ENCODE peak calls at places on chromosome 14, in seven cellular contexts. P, S, R, I, G, L and E are unnamed samples. For H3K9me3, the result is how much of the 10 kb centered on the place peaks cover.

GRCh38 chr14:75335588-75335987 is 57.0 kb downstream of the FOS start:
- DNase-seq in P (no peak), S (no peak), R (no peak), I (no peak), G (no peak), L (no peak), E (no peak)

GRCh38 chr14:95533391-95533821 is 1.4 kb upstream of the GLRX5 start:
- DNase-seq in P (no peak), S (no peak), R (no peak), I (no peak), G (no peak), L (no peak), E (no peak)

GRCh38 chr14:91246051-91246852 is 1.7 kb upstream of the GPR68 start:
- DNase-seq in P (peak), S (no peak), R (no peak), I (no peak), G (no peak), L (no peak), E (peak)

GRCh38 chr14:69896972-69897371 is 17.8 kb downstream of the SMOC1 start:
- DNase-seq in P (no peak), S (no peak), R (no peak), I (no peak), G (no peak), L (no peak), E (no peak)

GRCh38 chr14:34043627-34044372 is 92.9 kb upstream of the EGLN3 start:
- DNase-seq in P (no peak), S (no peak), R (no peak), I (no peak), G (peak), L (no peak), E (peak)

GRCh38 chr14:52998376-52999010 is 47.6 kb upstream of the FERMT2 start:
- DNase-seq in P (no peak), S (no peak), R (peak), I (no peak), G (no peak), L (no peak), E (no peak)

GRCh38 chr14:90664911-90665695 is 151.1 kb downstream of the TTC7B start:
- DNase-seq in P (no peak), S (no peak), R (no peak), I (no peak), G (no peak), L (no peak), E (no peak)

GRCh38 chr14:66974397-66975025 is 214.7 kb upstream of the GARIN2 start:
- DNase-seq in P (no peak), S (no peak), R (no peak), I (no peak), G (no peak), L (peak), E (no peak)

GRCh38 chr14:97290977-97291376 is 493.8 kb downstream of the VRK1 start:
- DNase-seq in P (no peak), S (no peak), R (no peak), I (no peak), G (no peak), L (no peak), E (no peak)

GRCh38 chr14:93012516-93013367 is 89.8 kb downstream of the CHGA start:
- DNase-seq in P (no peak), S (peak), R (no peak), I (no peak), G (no peak), L (no peak), E (no peak)

GRCh38 chr14:103890836-103891666 is 37.2 kb upstream of the TDRD9 start:
- DNase-seq in P (no peak), S (peak), R (no peak), I (no peak), G (no peak), L (no peak), E (no peak)

GRCh38 chr14:46940600-46940999 is 289.0 kb upstream of the RPL10L start:
- DNase-seq in P (no peak), S (no peak), R (no peak), I (no peak), G (no peak), L (no peak), E (no peak)

GRCh38 chr14:46574236-46574970 is 77.2 kb downstream of the RPL10L start:
- DNase-seq in P (no peak), S (no peak), R (no peak), I (no peak), G (no peak), L (no peak), E (no peak)

GRCh38 chr14:97074456-97074855 is 277.3 kb downstream of the VRK1 start:
- DNase-seq in P (no peak), S (no peak), R (no peak), I (no peak), G (no peak), L (no peak), E (no peak)

GRCh38 chr14:89841855-89842254 is 112.7 kb downstream of the EFCAB11 start:
- DNase-seq in P (no peak), S (no peak), R (no peak), I (no peak), G (no peak), L (no peak), E (no peak)

GRCh38 chr14:80055226-80055625 is 156.1 kb downstream of the DIO2 start:
- DNase-seq in P (no peak), S (no peak), R (no peak), I (no peak), G (no peak), L (no peak), E (no peak)

GRCh38 chr14:72962829-72963312 is 36.6 kb downstream of the DCAF4 start:
- DNase-seq in P (no peak), S (no peak), R (peak), I (no peak), G (peak), L (no peak), E (no peak)

GRCh38 chr14:92607702-92608429 is 94.3 kb downstream of the RIN3 start:
- DNase-seq in P (no peak), S (no peak), R (no peak), I (no peak), G (no peak), L (no peak), E (no peak)

GRCh38 chr14:64823305-64823985 is 56.3 kb downstream of the SPTB start:
- DNase-seq in P (peak), S (peak), R (no peak), I (peak), G (peak), L (peak), E (peak)

GRCh38 chr14:89217876-89218275 is 199.2 kb downstream of the FOXN3 start:
- DNase-seq in P (no peak), S (no peak), R (no peak), I (no peak), G (no peak), L (no peak), E (no peak)

GRCh38 chr14:92039073-92039719 is 663 bp downstream of the TRIP11 start:
- DNase-seq in P (peak), S (no peak), R (peak), I (no peak), G (peak), L (peak), E (no peak)

GRCh38 chr14:94145902-94146527 is 16.6 kb upstream of the IFI27L2 start:
- DNase-seq in P (no peak), S (no peak), R (no peak), I (no peak), G (no peak), L (no peak), E (no peak)

GRCh38 chr14:22737052-22737451 is 29.4 kb upstream of the OXA1L start:
- DNase-seq in P (no peak), S (no peak), R (no peak), I (no peak), G (no peak), L (no peak), E (no peak)

GRCh38 chr14:61716956-61717355 is 21.6 kb downstream of the HIF1A start:
- DNase-seq in P (no peak), S (no peak), R (no peak), I (no peak), G (no peak), L (no peak), E (no peak)

GRCh38 chr14:89186850-89187376 is 230.1 kb downstream of the FOXN3 start:
- DNase-seq in P (no peak), S (no peak), R (no peak), I (no peak), G (no peak), L (peak), E (no peak)

GRCh38 chr14:94110552-94111181 is at the start of gene IFI27:
- DNase-seq in P (no peak), S (peak), R (no peak), I (no peak), G (no peak), L (no peak), E (no peak)

GRCh38 chr14:28280530-28280929 is 486.1 kb upstream of the FOXG1 start:
- DNase-seq in P (no peak), S (no peak), R (no peak), I (no peak), G (no peak), L (no peak), E (no peak)

GRCh38 chr14:27427796-27428195 is 830.0 kb upstream of the NOVA1 start:
- DNase-seq in P (no peak), S (no peak), R (no peak), I (no peak), G (no peak), L (no peak), E (no peak)

GRCh38 chr14:100399052-100399849 is 76.1 kb downstream of the SLC25A47 start:
- DNase-seq in P (no peak), S (no peak), R (no peak), I (no peak), G (no peak), L (no peak), E (no peak)

GRCh38 chr14:49768301-49769121 is 558 bp downstream of the KLHDC2 start:
- DNase-seq in P (peak), S (peak), R (no peak), I (peak), G (peak), L (peak), E (peak)

GRCh38 chr14:90976076-90976475 is 84.4 kb downstream of the RPS6KA5 start:
- DNase-seq in P (no peak), S (no peak), R (no peak), I (no peak), G (no peak), L (no peak), E (no peak)

GRCh38 chr14:97788846-97789528 is 991.8 kb downstream of the VRK1 start:
- DNase-seq in P (no peak), S (no peak), R (no peak), I (no peak), G (no peak), L (no peak), E (no peak)

GRCh38 chr14:105776924-105777323 is 250.5 kb downstream of the TMEM121 start:
- DNase-seq in P (no peak), S (no peak), R (no peak), I (no peak), G (no peak), L (no peak), E (no peak)
- H3K9me3 ChIP-seq in P (under half), S (under half), R (under half), I (under half), G (under half), L (under half), E (under half)

GRCh38 chr14:106877527-106877926 is 1351.1 kb downstream of the TMEM121 start:
- DNase-seq in P (no peak), S (no peak), R (no peak), I (no peak), G (no peak), L (no peak), E (no peak)
- H3K9me3 ChIP-seq in P (under half), S (under half), R (under half), I (under half), G (under half), L (under half), E (under half)

DNA sequence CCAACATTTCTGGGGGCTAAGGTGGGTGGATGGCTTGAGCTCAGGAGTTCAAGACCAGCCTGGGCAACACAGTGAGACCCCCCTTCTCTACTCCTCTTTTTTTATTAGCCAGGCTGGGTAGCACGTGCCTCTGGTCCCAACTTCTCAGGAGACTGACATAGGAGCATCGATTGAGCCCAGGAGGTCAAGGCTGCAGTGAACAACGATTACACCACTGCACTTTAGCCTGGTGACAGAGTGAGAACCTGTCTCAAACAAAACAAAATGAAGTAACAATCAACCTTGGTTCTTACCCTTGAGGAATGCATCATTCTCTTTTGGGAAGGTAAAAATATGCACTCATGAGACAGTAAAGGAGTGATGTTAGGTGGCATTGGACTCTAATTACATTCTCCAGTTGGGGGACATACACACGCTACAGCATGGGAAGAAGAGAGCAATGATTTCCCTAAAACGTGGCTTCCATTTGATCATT is 3.9 kb upstream of the NIN start:
- DNase-seq in P (no peak), S (no peak), R (no peak), I (no peak), G (no peak), L (no peak), E (no peak)
- H3K9me3 ChIP-seq in P (under half), S (under half), R (under half), I (under half), G (under half), L (under half), E (under half)

DNA sequence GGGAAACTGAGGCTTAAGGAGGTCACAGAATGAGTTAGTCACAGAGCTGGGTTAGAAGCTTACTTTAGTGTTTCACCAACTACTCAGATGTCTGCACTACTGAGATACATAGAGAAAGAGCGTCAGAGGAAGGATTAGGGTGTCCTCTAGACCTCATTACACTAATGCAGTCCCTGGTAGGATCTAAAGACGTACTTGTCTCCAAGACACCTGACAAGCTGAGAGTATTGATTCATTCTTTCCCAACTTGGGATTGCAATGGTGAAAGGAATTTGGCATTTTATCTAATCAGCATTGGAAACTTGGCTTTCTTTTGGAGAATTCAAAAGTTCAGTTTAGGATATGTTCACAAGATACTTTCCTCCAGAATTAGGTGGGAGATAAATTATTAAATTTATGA is 402.1 kb downstream of the ZFP36L1 start:
- DNase-seq in P (no peak), S (no peak), R (no peak), I (no peak), G (no peak), L (no peak), E (no peak)
- H3K9me3 ChIP-seq in P (under half), S (under half), R (under half), I (under half), G (under half), L (under half), E (under half)

DNA sequence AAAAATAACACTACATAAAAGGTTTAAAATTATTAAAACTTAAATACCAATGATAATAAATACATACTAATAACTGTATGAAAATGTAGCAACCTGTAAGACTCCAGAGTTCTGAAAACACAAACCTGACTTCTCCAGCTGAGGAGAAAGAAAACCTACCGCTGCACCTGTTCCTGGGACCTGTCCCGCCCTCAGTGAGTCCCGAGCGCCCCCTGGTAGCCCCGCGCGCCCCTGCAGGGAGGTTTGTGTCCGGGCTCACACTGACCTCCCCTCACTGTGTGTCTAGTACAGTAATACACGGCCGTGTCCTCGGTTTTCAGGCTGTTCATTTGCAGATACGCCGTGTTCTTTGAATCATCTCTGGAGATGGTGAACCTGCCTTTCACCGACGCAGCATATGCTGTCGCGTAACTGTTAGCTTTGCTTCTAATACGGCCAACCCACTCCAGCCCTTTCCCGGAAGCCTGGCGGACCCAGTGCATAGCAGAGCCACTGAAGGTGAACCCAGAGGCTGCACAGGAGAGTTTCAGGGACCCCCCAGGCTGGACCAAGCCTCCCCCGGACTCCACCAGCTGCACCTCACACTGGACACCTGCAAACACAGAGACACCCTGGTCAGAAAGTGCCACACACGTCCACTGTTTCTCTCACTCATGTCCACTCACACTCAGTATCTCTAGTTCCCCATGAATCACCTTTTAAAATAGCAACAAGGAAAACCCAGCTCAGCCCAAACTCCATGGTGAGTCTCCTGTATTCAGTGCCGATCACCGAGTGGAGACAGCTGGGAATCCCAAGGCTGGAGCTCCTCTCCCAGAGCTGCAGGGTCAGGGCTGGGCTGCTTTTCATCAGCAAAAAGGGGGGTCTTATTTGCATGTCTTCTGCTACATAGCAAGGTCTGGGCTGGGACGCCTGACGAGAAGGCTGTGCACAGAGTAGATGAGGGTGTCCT is 1276.3 kb downstream of the TMEM121 start:
- DNase-seq in P (no peak), S (peak), R (no peak), I (no peak), G (no peak), L (no peak), E (no peak)
- H3K9me3 ChIP-seq in P (under half), S (under half), R (under half), I (under half), G (under half), L (under half), E (under half)

DNA sequence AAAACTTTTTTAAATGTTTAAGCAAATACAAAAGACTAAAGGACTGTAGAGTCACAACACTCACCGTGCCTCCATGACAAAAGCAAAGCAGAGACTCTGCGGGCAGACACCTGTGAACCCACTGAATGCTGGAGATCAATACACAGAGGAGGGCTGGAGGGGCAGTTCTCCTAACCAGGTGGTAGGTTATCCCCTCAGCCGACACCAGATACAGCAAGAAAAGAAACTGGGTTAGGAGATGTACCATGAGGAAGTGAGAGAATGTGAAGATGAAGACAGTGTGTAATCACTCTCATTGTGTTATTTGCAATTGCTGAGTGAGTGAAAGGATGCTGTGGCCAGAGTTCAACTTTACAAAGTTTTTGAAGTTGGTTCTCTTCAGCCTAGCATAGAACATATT is 480.3 kb downstream of the BCL11B start:
- DNase-seq in P (no peak), S (no peak), R (no peak), I (no peak), G (no peak), L (no peak), E (no peak)
- H3K9me3 ChIP-seq in P (under half), S (under half), R (under half), I (under half), G (under half), L (under half), E (under half)

DNA sequence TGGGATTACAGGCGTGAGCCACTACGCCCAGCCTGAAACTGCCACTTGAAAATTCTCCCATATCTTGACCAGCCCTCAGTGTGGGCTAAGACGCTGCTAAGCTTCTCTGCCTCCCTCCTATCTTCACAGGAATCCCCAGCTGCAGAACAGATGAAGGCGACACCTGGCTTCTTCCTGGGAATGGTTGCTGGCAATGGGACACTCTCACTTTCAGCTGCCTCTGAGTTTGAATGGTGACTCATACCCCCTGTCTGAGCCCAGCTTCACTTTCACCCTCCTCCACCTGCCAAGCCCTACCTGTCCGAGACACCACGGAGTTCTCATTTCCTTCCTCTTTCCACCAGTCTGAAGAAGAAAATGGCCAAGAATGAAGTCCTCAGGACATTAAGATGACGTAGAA is 18.3 kb upstream of the VASH1 start:
- DNase-seq in P (no peak), S (no peak), R (no peak), I (no peak), G (no peak), L (no peak), E (no peak)
- H3K9me3 ChIP-seq in P (under half), S (under half), R (under half), I (under half), G (under half), L (under half), E (under half)